ENCODE peak calls at places on chromosomes 11 and 22, in four cellular contexts. I, N, K and G are unnamed samples.

GRCh38 chr11:114059984-114060401 is 482 bp downstream of the ZBTB16 start:
- DNase-seq in I (peak; percentile 27), N (no peak), K (no peak), G (no peak)

GRCh38 chr22:26471522-26471921 is 12.1 kb downstream of the HPS4 start:
- DNase-seq in I (no peak), N (no peak), K (peak; percentile 29), G (peak; percentile 31)

GRCh38 chr11:47204633-47204989 is 10.2 kb upstream of the DDB2 start:
- DNase-seq in I (no peak), N (no peak), K (no peak), G (no peak)

GRCh38 chr11:67635231-67635521 is 4.4 kb downstream of the TBX10 start:
- DNase-seq in I (no peak), N (no peak), K (no peak), G (no peak)

GRCh38 chr11:111370902-111371578 is 8.0 kb downstream of the POU2AF1 start:
- DNase-seq in I (no peak), N (peak; percentile 75), K (no peak), G (no peak)

GRCh38 chr11:76185511-76185910 is 20.8 kb downstream of the WNT11 start:
- DNase-seq in I (no peak), N (no peak), K (no peak), G (no peak)

GRCh38 chr11:116696381-116696941 is 76.3 kb downstream of the BUD13 start:
- DNase-seq in I (no peak), N (no peak), K (no peak), G (no peak)

GRCh38 chr11:109734602-109735001 is 312.6 kb downstream of the C11orf87 start:
- DNase-seq in I (no peak), N (no peak), K (no peak), G (no peak)

GRCh38 chr22:49812838-49813237 is 14.8 kb downstream of the BRD1 start:
- DNase-seq in I (no peak), N (no peak), K (no peak), G (no peak)

GRCh38 chr22:29998627-29999026 is 81.6 kb upstream of the HORMAD2 start:
- DNase-seq in I (no peak), N (no peak), K (no peak), G (no peak)

GRCh38 chr22:43313497-43314474 is 29.4 kb downstream of the SCUBE1 start:
- DNase-seq in I (no peak), N (no peak), K (no peak), G (no peak)

GRCh38 chr22:30968015-30968923 is at the start of gene MORC2:
- DNase-seq in I (peak; percentile 73), N (no peak), K (no peak), G (peak; percentile 58)

GRCh38 chr11:44301856-44302231 is 8.1 kb downstream of the ALX4 start:
- DNase-seq in I (peak; percentile 39), N (no peak), K (no peak), G (no peak)

GRCh38 chr22:30015229-30015797 is 65.0 kb upstream of the HORMAD2 start:
- DNase-seq in I (no peak), N (no peak), K (no peak), G (no peak)

GRCh38 chr22:25488244-25489020 is 76.0 kb upstream of the GRK3 start:
- DNase-seq in I (no peak), N (peak; percentile 26), K (no peak), G (peak; percentile 52)

GRCh38 chr22:30485362-30485988 is 13.7 kb upstream of the SEC14L3 start:
- DNase-seq in I (peak; percentile 90), N (peak; percentile 5), K (peak; percentile 44), G (peak; percentile 34)

GRCh38 chr11:130391692-130392091 is 36.7 kb downstream of the ADAMTS8 start:
- DNase-seq in I (no peak), N (no peak), K (no peak), G (no peak)

GRCh38 chr11:41532413-41532812 is 73.0 kb upstream of the LRRC4C start:
- DNase-seq in I (no peak), N (no peak), K (no peak), G (no peak)

GRCh38 chr22:22103078-22103593 is 120.5 kb upstream of the TOP3B start:
- DNase-seq in I (peak; percentile 91), N (no peak), K (no peak), G (no peak)

GRCh38 chr22:45087802-45088201 is 75.9 kb upstream of the NUP50 start:
- DNase-seq in I (no peak), N (no peak), K (no peak), G (no peak)

GRCh38 chr11:2234963-2235362 is 35.4 kb downstream of the ASCL2 start:
- DNase-seq in I (peak; percentile 3), N (no peak), K (no peak), G (no peak)

GRCh38 chr22:48605125-48605524 is 1222.5 kb downstream of the BRD1 start:
- DNase-seq in I (no peak), N (no peak), K (no peak), G (no peak)

GRCh38 chr22:48600171-48600570 is 1227.5 kb downstream of the BRD1 start:
- DNase-seq in I (no peak), N (no peak), K (no peak), G (no peak)

GRCh38 chr22:48603621-48604320 is 1223.9 kb downstream of the BRD1 start:
- DNase-seq in I (no peak), N (no peak), K (no peak), G (no peak)

GRCh38 chr22:48600681-48601080 is 1227.0 kb downstream of the BRD1 start:
- DNase-seq in I (no peak), N (no peak), K (no peak), G (no peak)

GRCh38 chr22:48602805-48603518 is 1224.7 kb downstream of the BRD1 start:
- DNase-seq in I (no peak), N (no peak), K (no peak), G (no peak)
- TF ChIP-seq CEBPB in I (no peak), N (no peak), K (no peak), G (no peak)

DNA sequence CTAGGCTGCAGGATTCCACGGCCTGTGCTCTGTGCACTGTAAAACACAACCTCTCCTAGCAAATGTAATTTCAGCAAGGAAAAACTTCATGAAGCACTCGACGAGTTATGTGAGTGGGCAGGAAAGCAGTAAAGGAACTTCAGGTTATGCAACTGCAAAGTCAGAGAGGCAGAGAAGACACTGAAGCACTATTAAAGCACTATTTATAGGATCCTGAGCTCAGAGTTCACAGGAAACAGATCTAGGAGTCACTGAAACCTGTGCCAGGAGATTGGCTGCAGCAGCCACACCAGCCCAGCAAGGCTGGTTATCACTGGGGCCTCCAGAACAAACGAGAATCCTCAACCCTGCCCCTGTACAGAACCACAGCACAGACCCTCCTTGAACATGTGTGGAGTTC is 2.5 kb downstream of the SMIM35 start:
- DNase-seq in I (no peak), N (peak; percentile 4), K (no peak), G (peak; percentile 32)
- TF ChIP-seq CREB1 in I (no peak), N (no peak), K (no peak), G (no peak)

GRCh38 chr11:73478737-73479347 is 102.6 kb downstream of the RELT start:
- DNase-seq in I (peak; percentile 44), N (no peak), K (no peak), G (peak; percentile 37)
- TF ChIP-seq CEBPB in I (peak; percentile 78), N (no peak), K (peak; percentile 83), G (peak; percentile 57)

GRCh38 chr11:121291896-121292502 is 572 bp upstream of the SC5D start:
- DNase-seq in I (no peak), N (peak; percentile 51), K (no peak), G (no peak)
- TF ChIP-seq CREB1 in I (no peak), N (no peak), K (no peak), G (no peak)

GRCh38 chr22:47548953-47549740 is 786.7 kb downstream of the TBC1D22A start:
- DNase-seq in I (no peak), N (no peak), K (no peak), G (no peak)

GRCh38 chr22:47551438-47551788 is 789.0 kb downstream of the TBC1D22A start:
- DNase-seq in I (no peak), N (no peak), K (no peak), G (no peak)

GRCh38 chr22:47547881-47548630 is 785.6 kb downstream of the TBC1D22A start:
- DNase-seq in I (no peak), N (no peak), K (no peak), G (no peak)

GRCh38 chr22:47550524-47551437 is 788.3 kb downstream of the TBC1D22A start:
- DNase-seq in I (no peak), N (no peak), K (no peak), G (no peak)

DNA sequence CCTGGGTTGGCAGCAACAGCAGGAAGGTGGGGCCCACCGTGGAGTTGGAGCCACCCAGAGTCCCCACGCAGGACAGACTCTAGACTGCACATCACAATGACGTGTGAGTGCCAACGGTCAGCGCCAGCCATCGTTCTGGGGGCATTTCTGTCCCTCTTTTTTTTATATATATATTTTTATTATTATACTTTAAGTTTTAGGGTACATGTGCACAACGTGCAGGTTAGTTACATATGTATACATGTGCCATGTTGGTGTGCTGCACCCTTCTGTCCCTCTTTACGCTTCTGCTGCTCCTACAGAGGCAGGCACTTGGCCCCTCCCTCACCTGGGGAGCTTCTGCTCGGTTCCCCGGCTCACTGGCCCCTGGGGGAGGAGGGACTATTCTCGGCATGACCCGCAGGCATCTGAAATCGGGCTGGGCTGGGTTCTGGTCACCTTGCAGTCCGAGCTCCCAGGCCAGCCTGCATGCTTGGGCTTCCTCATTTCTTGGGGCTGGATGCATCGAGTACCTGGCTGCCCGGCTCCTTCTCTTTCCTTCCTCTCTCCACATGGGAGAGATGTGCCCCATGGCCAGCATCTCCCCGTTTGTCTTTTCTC is 787.4 kb downstream of the TBC1D22A start:
- DNase-seq in I (no peak), N (no peak), K (no peak), G (no peak)
- TF ChIP-seq CEBPB in I (no peak), N (no peak), K (no peak), G (no peak)

GRCh38 chr11:70734911-70735310 is 336.6 kb downstream of the CTTN start:
- DNase-seq in I (no peak), N (no peak), K (no peak), G (no peak)
- TF ChIP-seq CREB1 in I (no peak), N (no peak), K (no peak), G (no peak)

DNA sequence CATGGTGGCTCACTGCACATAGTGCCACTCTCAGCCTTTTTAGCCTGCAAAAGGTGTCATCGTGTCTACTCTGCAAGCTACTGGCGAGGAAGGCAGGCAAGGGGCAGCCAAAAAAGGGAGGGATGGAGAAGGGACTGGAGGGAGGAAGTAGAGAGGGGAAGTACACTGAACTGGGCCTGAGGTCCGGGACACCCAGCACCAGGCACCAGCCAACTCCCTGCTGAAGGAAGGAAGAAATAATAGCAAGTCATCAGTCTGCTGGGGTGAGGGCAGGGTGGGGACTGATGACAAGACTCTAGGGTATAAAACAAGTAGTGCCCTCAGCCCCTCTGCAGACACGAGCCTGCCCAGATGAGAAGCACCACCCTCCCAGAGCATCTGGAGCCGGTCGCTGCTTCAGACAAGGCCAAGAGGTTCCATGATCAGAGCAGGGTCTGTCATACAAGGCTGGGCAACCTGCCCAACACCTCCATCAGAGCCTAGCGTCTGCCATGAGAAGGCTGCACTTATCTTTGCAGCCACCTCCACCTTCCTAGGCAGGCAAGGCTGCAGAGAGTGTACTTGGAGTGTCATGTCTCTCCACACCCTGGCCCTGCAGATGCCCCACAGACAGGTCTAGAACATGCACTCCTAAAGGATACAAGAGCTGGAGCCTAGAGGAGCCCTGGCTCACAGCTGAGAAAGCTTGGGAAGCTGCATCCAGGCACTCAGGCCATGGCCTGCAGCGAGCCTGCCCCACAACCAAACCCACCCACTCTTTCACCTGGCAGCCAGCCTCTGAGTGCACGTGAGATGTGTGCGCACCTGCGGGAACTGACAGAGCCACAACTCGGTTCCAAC is 9.0 kb upstream of the COMT start:
- DNase-seq in I (no peak), N (no peak), K (no peak), G (no peak)
- TF ChIP-seq CEBPB in I (no peak), N (no peak), K (no peak), G (no peak)